ENCODE peak calls at places on chromosomes 3 and 15, in ten cellular contexts. P, J, B, W, C, N, D, R, G and Q are unnamed samples.

GRCh38 chr3:30443756-30444673 is 162.4 kb upstream of the TGFBR2 start:
- DNase-seq in B (no peak), C (no peak), J (no peak), P (no peak), N (no peak), W (no peak), G (no peak), R (no peak), D (peak), Q (no peak)

GRCh38 chr3:197908957-197909701 is 40.9 kb upstream of the RPL35A start:
- DNase-seq in D (peak), G (no peak), B (no peak), P (no peak), N (no peak), J (no peak), W (no peak), C (no peak), R (no peak), Q (no peak)

GRCh38 chr3:149585401-149585726 is 72.5 kb downstream of the WWTR1 start:
- DNase-seq in R (no peak), D (peak), B (no peak), G (no peak), N (no peak), J (no peak), C (no peak), W (no peak), P (no peak), Q (no peak)

GRCh38 chr3:194323785-194324735 is 27.1 kb downstream of the CPN2 start:
- DNase-seq in P (no peak), C (no peak), W (peak), B (peak), N (peak), J (peak), D (peak), R (no peak), G (no peak), Q (no peak)

GRCh38 chr15:57146394-57147140 is 228.1 kb downstream of the TCF12 start:
- DNase-seq in W (peak), B (peak), C (no peak), P (peak), J (peak), R (peak), N (no peak), G (peak), D (peak), Q (peak)

GRCh38 chr3:151281671-151282334 is 3.5 kb upstream of the P2RY14 start:
- DNase-seq in C (no peak), N (no peak), W (no peak), D (peak), G (no peak), P (no peak), B (no peak), J (no peak), R (no peak), Q (no peak)

GRCh38 chr3:59191651-59192050 is 141.8 kb upstream of the CFAP20DC start:
- DNase-seq in N (no peak), P (no peak), C (no peak), G (no peak), W (no peak), J (no peak), B (no peak), D (no peak), R (no peak), Q (no peak)

GRCh38 chr3:57855281-57855680 is 99.2 kb downstream of the SLMAP start:
- DNase-seq in R (no peak), D (peak), P (no peak), G (no peak), B (no peak), C (no peak), W (no peak), N (no peak), J (no peak), Q (no peak)

GRCh38 chr15:51731549-51732267 is 5.7 kb downstream of the LYSMD2 start:
- DNase-seq in J (peak), P (no peak), D (peak), R (no peak), W (no peak), B (no peak), G (no peak), N (no peak), C (no peak), Q (peak)

GRCh38 chr15:75646944-75647364 is 758 bp upstream of the SNX33 start:
- DNase-seq in W (peak), D (no peak), J (peak), R (no peak), G (peak), C (peak), P (no peak), B (no peak), N (peak), Q (peak)

GRCh38 chr15:65804252-65804931 is 12.3 kb upstream of the DENND4A start:
- DNase-seq in C (no peak), W (no peak), B (no peak), R (no peak), J (no peak), P (no peak), D (peak), N (no peak), G (no peak), Q (no peak)

GRCh38 chr3:167649731-167650130 is 4.0 kb downstream of the WDR49 start:
- DNase-seq in W (no peak), B (no peak), D (no peak), G (no peak), R (no peak), C (no peak), P (no peak), N (no peak), J (no peak), Q (no peak)

GRCh38 chr3:103889675-103890074 is 1454.9 kb downstream of the ZPLD1 start:
- DNase-seq in J (no peak), C (no peak), G (no peak), N (no peak), D (no peak), P (no peak), R (no peak), B (no peak), W (no peak), Q (no peak)

GRCh38 chr3:194961555-194961954 is 275.9 kb downstream of the FAM43A start:
- DNase-seq in N (no peak), R (no peak), P (no peak), C (no peak), G (no peak), D (no peak), B (no peak), W (no peak), J (no peak), Q (no peak)

GRCh38 chr3:160885791-160886286 is 129.8 kb downstream of the PPM1L start:
- DNase-seq in C (peak), R (peak), G (no peak), D (peak), N (peak), W (no peak), B (no peak), P (no peak), J (peak), Q (peak)

GRCh38 chr15:73030280-73030679 is 22.0 kb upstream of the NEO1 start:
- DNase-seq in D (no peak), R (no peak), W (no peak), C (no peak), P (no peak), B (no peak), N (no peak), G (no peak), J (no peak), Q (no peak)

GRCh38 chr15:60937278-60937677 is 291.8 kb downstream of the RORA start:
- DNase-seq in G (no peak), P (no peak), C (no peak), D (no peak), N (no peak), B (no peak), J (no peak), R (no peak), W (no peak), Q (no peak)

GRCh38 chr15:96992817-96993216 is 662.3 kb downstream of the NR2F2 start:
- DNase-seq in P (no peak), N (no peak), W (no peak), J (no peak), R (no peak), D (no peak), G (no peak), B (no peak), C (no peak), Q (no peak)

GRCh38 chr3:43024183-43024865 is 45.2 kb downstream of the GASK1A start:
- DNase-seq in C (no peak), D (no peak), R (no peak), B (no peak), J (no peak), P (no peak), W (no peak), N (no peak), G (no peak), Q (no peak)

GRCh38 chr3:101936419-101937331 is 87.4 kb downstream of the NFKBIZ start:
- DNase-seq in P (no peak), N (no peak), R (no peak), B (no peak), W (no peak), J (no peak), D (peak), C (no peak), G (no peak), Q (no peak)

GRCh38 chr3:110521019-110521418 is 550.6 kb upstream of the NECTIN3 start:
- DNase-seq in J (no peak), P (no peak), G (no peak), D (peak), W (no peak), B (no peak), N (no peak), C (no peak), R (no peak), Q (no peak)

GRCh38 chr3:100720423-100720822 is 11.1 kb downstream of the TFG start:
- DNase-seq in D (no peak), P (no peak), W (no peak), C (peak), R (no peak), B (no peak), J (peak), G (no peak), N (no peak), Q (no peak)

GRCh38 chr15:31325976-31326728 is 483 bp upstream of the KLF13 start:
- DNase-seq in G (peak), B (peak), R (peak), C (peak), J (peak), W (peak), N (peak), P (peak), D (peak), Q (peak)

GRCh38 chr15:98650871-98651481 is 2.6 kb downstream of the IGF1R start:
- DNase-seq in W (no peak), J (no peak), B (no peak), N (no peak), D (peak), C (no peak), R (no peak), G (no peak), P (no peak), Q (no peak)

GRCh38 chr15:68012911-68013310 is 41.2 kb upstream of the PIAS1 start:
- DNase-seq in C (no peak), R (no peak), P (no peak), G (no peak), W (no peak), J (no peak), N (no peak), D (no peak), B (no peak), Q (no peak)

GRCh38 chr3:78978037-78978436 is 789.8 kb downstream of the ROBO1 start:
- DNase-seq in G (no peak), P (no peak), J (peak), D (no peak), N (no peak), W (no peak), B (no peak), R (peak), C (no peak), Q (peak)

GRCh38 chr3:79953591-79954105 is 185.8 kb upstream of the ROBO1 start:
- DNase-seq in P (no peak), R (peak), D (no peak), N (no peak), J (no peak), C (no peak), W (no peak), G (no peak), B (no peak), Q (no peak)

GRCh38 chr15:87711011-87711410 is 545.5 kb downstream of the NTRK3 start:
- DNase-seq in C (no peak), P (no peak), G (no peak), D (peak), J (no peak), N (no peak), B (no peak), R (no peak), W (no peak), Q (no peak)

GRCh38 chr3:58107597-58107996 is 99.4 kb downstream of the FLNB start:
- DNase-seq in N (no peak), B (no peak), W (no peak), C (no peak), P (no peak), R (no peak), D (no peak), J (no peak), G (no peak), Q (no peak)

GRCh38 chr3:153829596-153830170 is 291.5 kb upstream of the ARHGEF26 start:
- DNase-seq in B (no peak), C (no peak), N (no peak), D (peak), W (no peak), G (no peak), J (no peak), P (no peak), R (no peak), Q (no peak)

GRCh38 chr3:172516318-172517214 is 6.7 kb downstream of the TNFSF10 start:
- DNase-seq in C (no peak), P (no peak), R (no peak), D (peak), B (no peak), W (peak), J (no peak), N (no peak), G (no peak), Q (peak)

GRCh38 chr3:94972066-94972465 is 909.2 kb downstream of the NSUN3 start:
- DNase-seq in J (no peak), B (no peak), C (no peak), D (no peak), N (no peak), G (no peak), P (no peak), R (no peak), W (no peak), Q (no peak)